ENCODE peak calls at places on chromosomes 5 and 9, in five cellular contexts. Q, U, M, S and E are unnamed samples.

GRCh38 chr9:111231801-111232580 is 98.0 kb downstream of the OR2K2 start:
- DNase-seq in U (no peak), Q (no peak), M (no peak), S (no peak), E (no peak)

GRCh38 chr5:102911973-102912372 is 156.9 kb downstream of the PAM start:
- DNase-seq in M (no peak), S (no peak), U (no peak), Q (no peak), E (no peak)

GRCh38 chr9:34493972-34494535 is 28.7 kb downstream of the ENHO start:
- DNase-seq in U (no peak), S (peak; percentile 47), M (peak; percentile 29), Q (no peak), E (no peak)

GRCh38 chr9:134725605-134725940 is 84.0 kb downstream of the COL5A1 start:
- DNase-seq in M (no peak), Q (no peak), U (no peak), S (no peak), E (no peak)

GRCh38 chr9:16870606-16871357 is at the start of gene BNC2:
- DNase-seq in U (no peak), M (no peak), S (no peak), Q (peak; percentile 31), E (peak; percentile 32)

GRCh38 chr9:96232539-96233241 is 69.3 kb downstream of the HSD17B3 start:
- DNase-seq in S (no peak), Q (peak; percentile 43), U (no peak), M (peak; percentile 74), E (no peak)

GRCh38 chr9:133113928-133114351 is 7.1 kb downstream of the RALGDS start:
- DNase-seq in M (no peak), S (no peak), U (no peak), Q (no peak), E (no peak)

GRCh38 chr5:142694092-142694856 is 8.4 kb upstream of the FGF1 start:
- DNase-seq in M (no peak), S (no peak), U (no peak), Q (no peak), E (no peak)

GRCh38 chr5:143372187-143372829 is 31.2 kb downstream of the NR3C1 start:
- DNase-seq in Q (no peak), U (no peak), S (no peak), M (no peak), E (no peak)

GRCh38 chr5:160923927-160924705 is 72.1 kb upstream of the ATP10B start:
- DNase-seq in U (no peak), Q (peak; percentile 91), M (no peak), S (peak; percentile 79), E (no peak)

GRCh38 chr9:115972802-115973201 is 180.8 kb upstream of the PAPPA start:
- DNase-seq in M (no peak), Q (no peak), S (no peak), U (no peak), E (no peak)

GRCh38 chr5:39498247-39498952 is 73.6 kb upstream of the DAB2 start:
- DNase-seq in Q (no peak), S (no peak), M (no peak), U (no peak), E (no peak)

GRCh38 chr5:581266-581665 is 30.9 kb upstream of the CEP72 start:
- DNase-seq in M (no peak), U (no peak), Q (no peak), S (no peak), E (no peak)

GRCh38 chr9:129559506-129559881 is 61.4 kb downstream of the C9orf50 start:
- DNase-seq in U (no peak), Q (no peak), S (no peak), M (no peak), E (no peak)

GRCh38 chr9:76153902-76154629 is 240.2 kb downstream of the RFK start:
- DNase-seq in M (no peak), U (no peak), S (no peak), Q (no peak), E (no peak)

GRCh38 chr9:131125288-131126058 is at the start of gene NUP214:
- DNase-seq in M (peak; percentile 95), Q (peak; percentile 100), S (peak; percentile 100), U (peak; percentile 100), E (peak; percentile 98)

GRCh38 chr5:19616821-19617220 is 371.2 kb downstream of the CDH18 start:
- DNase-seq in M (no peak), S (no peak), Q (no peak), U (no peak), E (no peak)

GRCh38 chr5:93512799-93513198 is 68.2 kb downstream of the NR2F1-AS1 start:
- DNase-seq in U (no peak), M (no peak), S (no peak), Q (no peak), E (no peak)

GRCh38 chr9:129160712-129161533 is 17.1 kb downstream of the IER5L start:
- DNase-seq in S (no peak), Q (no peak), U (no peak), M (no peak), E (no peak)

GRCh38 chr5:85951707-85952210 is 666.0 kb upstream of the COX7C start:
- DNase-seq in Q (no peak), U (no peak), S (no peak), M (no peak), E (no peak)

GRCh38 chr9:2125909-2126308 is 110.8 kb downstream of the SMARCA2 start:
- DNase-seq in Q (no peak), S (no peak), U (peak; percentile 25), M (no peak), E (peak; percentile 13)

GRCh38 chr5:174464504-174465165 is 259.7 kb upstream of the MSX2 start:
- DNase-seq in U (no peak), S (no peak), Q (no peak), M (no peak), E (no peak)

GRCh38 chr5:937151-937924 is 44.7 kb downstream of the TRIP13 start:
- DNase-seq in Q (no peak), M (no peak), S (no peak), U (no peak), E (no peak)

GRCh38 chr9:127130661-127131538 is 8.5 kb upstream of the ANGPTL2 start:
- DNase-seq in M (no peak), U (no peak), Q (no peak), S (peak; percentile 64), E (no peak)

GRCh38 chr5:81749186-81749561 is 1.7 kb downstream of the SSBP2 start:
- DNase-seq in M (no peak), Q (no peak), U (no peak), S (no peak), E (no peak)

GRCh38 chr5:1068895-1069719 is 42.8 kb downstream of the SLC12A7 start:
- DNase-seq in U (no peak), Q (no peak), M (no peak), S (no peak), E (no peak)

GRCh38 chr9:129623331-129623730 is 2.4 kb upstream of the C9orf50 start:
- DNase-seq in Q (no peak), S (no peak), M (no peak), U (no peak), E (no peak)

GRCh38 chr9:110255417-110256141 is 728 bp downstream of the TXN start:
- DNase-seq in S (peak; percentile 65), M (peak; percentile 72), Q (peak; percentile 80), U (no peak), E (peak; percentile 21)

GRCh38 chr5:139649082-139649991 is 1.2 kb downstream of the CXXC5 start:
- DNase-seq in S (no peak), Q (no peak), M (no peak), U (no peak), E (no peak)

GRCh38 chr9:97243606-97244005 is 63.9 kb upstream of the CCDC180 start:
- DNase-seq in S (no peak), Q (no peak), U (no peak), M (no peak), E (no peak)

GRCh38 chr5:61674403-61674802 is 342.3 kb downstream of the ZSWIM6 start:
- DNase-seq in S (no peak), U (no peak), M (no peak), Q (peak; percentile 63), E (no peak)

GRCh38 chr5:114447084-114447773 is 85.4 kb downstream of the KCNN2 start:
- DNase-seq in Q (no peak), U (no peak), S (no peak), M (peak; percentile 18), E (no peak)

GRCh38 chr9:84271887-84272556 is 68.5 kb downstream of the SLC28A3 start:
- DNase-seq in Q (no peak), U (no peak), M (no peak), S (no peak), E (no peak)

GRCh38 chr5:121962943-121963342 is 1.2 kb downstream of the SRFBP1 start:
- DNase-seq in S (no peak), U (no peak), M (no peak), Q (no peak), E (no peak)

GRCh38 chr5:172841258-172841657 is 7.2 kb downstream of the ERGIC1 start:
- DNase-seq in U (no peak), M (no peak), Q (no peak), S (no peak), E (no peak)